ENCODE peak calls at places on chromosomes 13 and 19, in four cellular contexts. P is left lung, V is tibial artery, W is right atrium auricular region. B is an unnamed sample.

GRCh38 chr19:56873493-56873892 is 33.0 kb upstream of the PEG3 start:
- DNase-seq in P (no peak), V (no peak), W (no peak), B (no peak)

GRCh38 chr19:29668746-29669609 is 3.7 kb downstream of the PLEKHF1 start:
- DNase-seq in P (no peak), V (no peak), W (no peak), B (no peak)

GRCh38 chr13:80527400-80527799 is 186.5 kb upstream of the SPRY2 start:
- DNase-seq in P (no peak), V (no peak), W (no peak), B (no peak)

GRCh38 chr13:35744566-35745203 is 268.2 kb upstream of the MAB21L1 start:
- DNase-seq in P (no peak), V (no peak), W (no peak), B (no peak)

GRCh38 chr13:99660101-99660500 is 158.8 kb downstream of the TM9SF2 start:
- DNase-seq in P (no peak), V (no peak), W (no peak), B (no peak)

GRCh38 chr13:42602910-42603309 is 29.0 kb downstream of the TNFSF11 start:
- DNase-seq in P (no peak), V (no peak), W (no peak), B (no peak)

GRCh38 chr19:2342656-2343288 is 14.3 kb downstream of the SPPL2B start:
- DNase-seq in P (peak; percentile 55), V (no peak), W (no peak), B (no peak)

GRCh38 chr13:112140366-112140765 is 73.4 kb downstream of the SOX1 start:
- DNase-seq in P (no peak), V (no peak), W (no peak), B (peak; percentile 55)

GRCh38 chr13:37148501-37148900 is 43.0 kb upstream of the CSNK1A1L start:
- DNase-seq in P (no peak), V (no peak), W (no peak), B (no peak)

GRCh38 chr13:32113564-32113963 is 82.0 kb downstream of the FRY start:
- DNase-seq in P (no peak), V (no peak), W (no peak), B (no peak)

GRCh38 chr13:109297628-109298027 is 488.8 kb downstream of the IRS2 start:
- DNase-seq in P (no peak), V (no peak), W (no peak), B (no peak)

GRCh38 chr13:73717632-73718031 is 416.6 kb downstream of the KLF12 start:
- DNase-seq in P (no peak), V (no peak), W (no peak), B (no peak)

GRCh38 chr13:30698023-30698422 is 37.3 kb upstream of the ALOX5AP start:
- DNase-seq in P (no peak), V (no peak), W (no peak), B (peak; percentile 49)

GRCh38 chr19:11197291-11198174 is at the start of gene KANK2:
- DNase-seq in P (peak; percentile 94), V (peak; percentile 73), W (peak; percentile 79), B (peak; percentile 90)

GRCh38 chr13:106629068-106629712 is 61.3 kb upstream of the ARGLU1 start:
- DNase-seq in P (no peak), V (no peak), W (no peak), B (no peak)

GRCh38 chr13:58992478-58993042 is 1171.2 kb downstream of the DIAPH3 start:
- DNase-seq in P (no peak), V (no peak), W (no peak), B (no peak)

GRCh38 chr19:30226464-30227070 is 145.6 kb upstream of the ZNF536 start:
- DNase-seq in P (no peak), V (no peak), W (no peak), B (no peak)

GRCh38 chr19:40663712-40664692 is 26.4 kb downstream of the NUMBL start:
- DNase-seq in P (no peak), V (no peak), W (no peak), B (peak; percentile 82)

GRCh38 chr13:80141114-80141849 is 199.6 kb downstream of the SPRY2 start:
- DNase-seq in P (no peak), V (peak; percentile 34), W (no peak), B (peak; percentile 76)

GRCh38 chr13:111114362-111115050 is 604 bp upstream of the ARHGEF7 start:
- DNase-seq in P (no peak), V (peak; percentile 61), W (peak; percentile 69), B (peak; percentile 84)

GRCh38 chr13:110301606-110302131 is 5.3 kb downstream of the COL4A1 start:
- DNase-seq in P (no peak), V (no peak), W (peak; percentile 56), B (peak; percentile 74)

GRCh38 chr13:83975668-83976165 is 93.4 kb upstream of the SLITRK1 start:
- DNase-seq in P (no peak), V (no peak), W (no peak), B (no peak)

GRCh38 chr13:36673838-36674326 is at the start of gene SERTM1:
- DNase-seq in P (peak; percentile 79), V (no peak), W (no peak), B (no peak)

GRCh38 chr13:26651234-26651633 is 93.8 kb downstream of the WASF3 start:
- DNase-seq in P (no peak), V (no peak), W (no peak), B (no peak)

GRCh38 chr13:102935896-102936321 is 90.1 kb downstream of the ERCC5 start:
- DNase-seq in P (no peak), V (no peak), W (no peak), B (no peak)
- H3K27ac ChIP-seq in P (no peak overlapping the region), V (no peak overlapping the region), W (no peak overlapping the region), B (no peak overlapping the region)

GRCh38 chr19:35138305-35138799 is 272 bp upstream of the FXYD1 start:
- DNase-seq in P (no peak), V (peak; percentile 70), W (no peak), B (no peak)
- H3K27ac ChIP-seq in P (peak overlapping the region; percentile 75), V (peak overlapping the region; percentile 96), W (peak overlapping the region; percentile 95), B (peak overlapping the region; percentile 99)

GRCh38 chr19:50387868-50388245 is 3.7 kb downstream of the POLD1 start:
- DNase-seq in P (no peak), V (no peak), W (no peak), B (no peak)
- H3K27ac ChIP-seq in P (no peak overlapping the region), V (no peak overlapping the region), W (no peak overlapping the region), B (no peak overlapping the region)

GRCh38 chr19:38304352-38304865 is 358 bp downstream of the C19orf33 start:
- DNase-seq in P (no peak), V (no peak), W (no peak), B (no peak)
- H3K27ac ChIP-seq in P (peak overlapping the region; percentile 70), V (no peak overlapping the region), W (peak overlapping the region; percentile 22), B (no peak overlapping the region)

B was measured in coronary artery.